ENCODE peak calls at places on chromosomes 3 and 15, in nine cellular contexts. Z, C, S, D, L, E, N, F and A are unnamed samples.

GRCh38 chr3:9402410-9403228 is 5.2 kb downstream of the SETD5 start:
- DNase-seq in D (no peak), F (no peak), N (no peak), Z (peak; percentile 95), C (no peak), S (no peak), E (no peak), L (peak; percentile 69), A (peak; percentile 72)

GRCh38 chr3:170421147-170421641 is 2.5 kb downstream of the CLDN11 start:
- DNase-seq in F (no peak), L (no peak), N (no peak), Z (no peak), E (no peak), C (no peak), S (no peak), D (no peak), A (peak; percentile 40)

GRCh38 chr3:119628816-119629445 is 31.2 kb downstream of the PLA1A start:
- DNase-seq in S (no peak), Z (no peak), C (no peak), F (peak; percentile 62), D (no peak), N (no peak), L (no peak), E (no peak), A (no peak)

GRCh38 chr15:58755350-58755749 is 5.8 kb upstream of the ADAM10 start:
- DNase-seq in L (no peak), Z (no peak), D (no peak), N (no peak), E (no peak), S (no peak), F (no peak), C (no peak), A (no peak)

GRCh38 chr15:60840703-60841411 is 361.9 kb upstream of the ICE2 start:
- DNase-seq in C (no peak), D (peak; percentile 77), N (no peak), S (no peak), Z (no peak), E (no peak), F (no peak), L (no peak), A (no peak)

GRCh38 chr3:98670020-98670419 is 76.6 kb upstream of the CPOX start:
- DNase-seq in D (no peak), S (no peak), N (no peak), F (no peak), E (no peak), Z (no peak), C (no peak), L (no peak), A (no peak)

GRCh38 chr3:52238193-52238760 is 681 bp downstream of the TWF2 start:
- DNase-seq in Z (no peak), L (no peak), F (no peak), E (no peak), D (no peak), C (no peak), N (no peak), S (no peak), A (peak; percentile 73)

GRCh38 chr15:63018639-63019038 is 23.9 kb upstream of the TPM1 start:
- DNase-seq in C (no peak), S (no peak), Z (no peak), N (no peak), F (no peak), E (no peak), D (no peak), L (no peak), A (no peak)

GRCh38 chr3:128269796-128270195 is 116.5 kb downstream of the EEFSEC start:
- DNase-seq in N (no peak), D (no peak), L (no peak), E (no peak), C (no peak), F (no peak), Z (no peak), S (no peak), A (no peak)

GRCh38 chr3:86923071-86923476 is 67.9 kb downstream of the VGLL3 start:
- DNase-seq in S (no peak), L (no peak), C (no peak), Z (peak; percentile 5), N (no peak), D (no peak), F (no peak), E (no peak), A (no peak)

GRCh38 chr3:56125358-56126005 is 342.8 kb downstream of the ERC2 start:
- DNase-seq in C (no peak), N (no peak), D (no peak), F (no peak), L (no peak), S (no peak), E (peak; percentile 75), Z (peak; percentile 90), A (no peak)

GRCh38 chr15:45064386-45064785 is 41.4 kb downstream of the SORD start:
- DNase-seq in Z (no peak), E (no peak), N (no peak), S (no peak), L (no peak), C (no peak), D (no peak), F (no peak), A (no peak)

GRCh38 chr3:105293441-105293840 is 73.3 kb upstream of the ALCAM start:
- DNase-seq in Z (no peak), D (no peak), C (no peak), F (no peak), L (no peak), E (no peak), N (no peak), S (no peak), A (no peak)
- H3K4me3 ChIP-seq in Z (no peak overlapping the region), D (no peak overlapping the region), C (no peak overlapping the region), F (no peak overlapping the region), L (no peak overlapping the region), E (no peak overlapping the region), N (no peak overlapping the region), S (no peak overlapping the region), A (no peak overlapping the region)

GRCh38 chr3:33196538-33196937 is 22.1 kb downstream of the SUSD5 start:
- DNase-seq in N (no peak), E (no peak), F (no peak), Z (no peak), L (no peak), S (no peak), D (no peak), C (no peak), A (no peak)
- H3K27me3 ChIP-seq in N (no peaks in the 10 kb centered on the region), E (no peaks in the 10 kb centered on the region), F (no peaks in the 10 kb centered on the region), Z (no peaks in the 10 kb centered on the region), L (no peaks in the 10 kb centered on the region), S (no peaks in the 10 kb centered on the region), D (no peaks in the 10 kb centered on the region), C (no peaks in the 10 kb centered on the region), A (no peaks in the 10 kb centered on the region)

GRCh38 chr3:196115678-196116083 is 33.8 kb upstream of the TFRC start:
- DNase-seq in F (peak; percentile 70), D (no peak), S (no peak), Z (no peak), C (no peak), L (no peak), E (no peak), N (no peak), A (no peak)

GRCh38 chr3:196122688-196123046 is 40.8 kb upstream of the TFRC start:
- DNase-seq in S (no peak), Z (no peak), F (no peak), L (no peak), N (no peak), D (no peak), E (no peak), C (no peak), A (no peak)

GRCh38 chr3:196120291-196120951 is 38.5 kb upstream of the TFRC start:
- DNase-seq in S (no peak), Z (no peak), N (no peak), E (no peak), F (no peak), L (no peak), D (no peak), C (no peak), A (no peak)

GRCh38 chr3:196122021-196122687 is 40.3 kb upstream of the TFRC start:
- DNase-seq in L (no peak), E (no peak), F (no peak), C (no peak), N (no peak), S (no peak), D (no peak), Z (no peak), A (no peak)

DNA sequence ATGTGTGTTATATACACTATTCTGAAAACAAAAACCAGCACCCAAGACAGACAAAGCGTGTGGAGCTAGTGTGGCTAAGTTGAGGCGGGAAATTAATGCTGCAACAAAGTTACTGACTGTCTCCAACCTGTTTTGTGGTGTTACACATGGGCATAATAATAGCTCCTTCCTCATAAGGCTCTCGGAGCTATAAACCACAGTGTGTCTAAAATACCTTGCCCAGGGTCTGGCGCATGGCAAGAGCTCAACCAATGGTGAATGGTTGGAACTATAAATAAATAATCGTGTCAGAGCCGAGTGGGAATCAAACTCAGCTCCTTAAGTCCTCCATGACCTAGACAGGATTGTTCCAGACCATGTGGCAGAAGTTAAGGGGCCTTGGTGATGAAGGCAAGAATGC is 35.9 kb upstream of the TFRC start:
- DNase-seq in N (no peak), S (no peak), F (no peak), Z (no peak), L (no peak), D (no peak), C (no peak), E (no peak), A (no peak)
- H3K4me3 ChIP-seq in N (no peak overlapping the region), S (no peak overlapping the region), F (no peak overlapping the region), Z (no peak overlapping the region), L (no peak overlapping the region), D (no peak overlapping the region), C (no peak overlapping the region), E (no peak overlapping the region), A (no peak overlapping the region)

GRCh38 chr3:42500909-42501308 is 1.5 kb upstream of the VIPR1 start:
- DNase-seq in C (no peak), L (no peak), D (no peak), F (no peak), Z (no peak), S (no peak), N (no peak), E (peak; percentile 35), A (no peak)
- H3K27me3 ChIP-seq in C (peaks cover 26% of the 10 kb centered on the region), L (no peaks in the 10 kb centered on the region), D (peaks cover 22% of the 10 kb centered on the region), F (no peaks in the 10 kb centered on the region), Z (peaks cover 4% of the 10 kb centered on the region), S (peaks cover 5% of the 10 kb centered on the region), N (no peaks in the 10 kb centered on the region), E (peaks cover 37% of the 10 kb centered on the region), A (peaks cover 40% of the 10 kb centered on the region)

GRCh38 chr3:88141458-88142083 is 8.2 kb upstream of the C3orf38 start:
- DNase-seq in E (no peak), F (no peak), D (no peak), C (no peak), S (no peak), N (no peak), L (no peak), Z (no peak), A (no peak)
- H3K4me3 ChIP-seq in E (no peak overlapping the region), F (no peak overlapping the region), D (no peak overlapping the region), C (no peak overlapping the region), S (no peak overlapping the region), N (no peak overlapping the region), L (no peak overlapping the region), Z (no peak overlapping the region), A (no peak overlapping the region)

GRCh38 chr3:149288655-149289054 is 44.8 kb downstream of the TM4SF18 start:
- DNase-seq in S (no peak), D (no peak), Z (no peak), C (no peak), N (no peak), L (no peak), F (no peak), E (no peak), A (peak; percentile 20)
- H3K27me3 ChIP-seq in S (no peaks in the 10 kb centered on the region), D (no peaks in the 10 kb centered on the region), Z (no peaks in the 10 kb centered on the region), C (no peaks in the 10 kb centered on the region), N (peaks cover 3% of the 10 kb centered on the region), L (no peaks in the 10 kb centered on the region), F (no peaks in the 10 kb centered on the region), E (no peaks in the 10 kb centered on the region), A (no peaks in the 10 kb centered on the region)

GRCh38 chr3:182947892-182948291 is 32.4 kb downstream of the DCUN1D1 start:
- DNase-seq in Z (peak; percentile 46), D (no peak), S (no peak), F (no peak), L (no peak), C (no peak), E (no peak), N (no peak), A (no peak)
- H3K4me3 ChIP-seq in Z (no peak overlapping the region), D (no peak overlapping the region), S (no peak overlapping the region), F (no peak overlapping the region), L (no peak overlapping the region), C (no peak overlapping the region), E (no peak overlapping the region), N (no peak overlapping the region), A (no peak overlapping the region)